ENCODE peak calls at places on chromosomes 2 and 18, in eight cellular contexts. One of them, this sample, is unnamed.

GRCh38 chr2:36343601-36344000 is 12.0 kb upstream of the CRIM1 start:
- DNase-seq in SJSA1: no peak
- DNase-seq in AML-193: no peak
- DNase-seq in Kasumi-1: no peak
- DNase-seq in NB4: no peak
- DNase-seq in GM10248: no peak
- DNase-seq in colonic mucosa: no peak
- DNase-seq in H9: no peak
- DNase-seq in this sample: no peak

GRCh38 chr18:80009661-80010550 is 21.5 kb upstream of the TXNL4A start:
- DNase-seq in SJSA1: peak
- DNase-seq in AML-193: no peak
- DNase-seq in Kasumi-1: no peak
- DNase-seq in NB4: peak
- DNase-seq in GM10248: no peak
- DNase-seq in colonic mucosa: no peak
- DNase-seq in H9: no peak
- DNase-seq in this sample: no peak

GRCh38 chr2:43039376-43040080 is 186.9 kb downstream of the ZFP36L2 start:
- DNase-seq in SJSA1: no peak
- DNase-seq in AML-193: no peak
- DNase-seq in Kasumi-1: no peak
- DNase-seq in NB4: no peak
- DNase-seq in GM10248: no peak
- DNase-seq in colonic mucosa: no peak
- DNase-seq in H9: no peak
- DNase-seq in this sample: no peak

GRCh38 chr2:223563462-223563861 is 38.7 kb downstream of the SCG2 start:
- DNase-seq in SJSA1: peak
- DNase-seq in AML-193: no peak
- DNase-seq in Kasumi-1: no peak
- DNase-seq in NB4: peak
- DNase-seq in GM10248: no peak
- DNase-seq in colonic mucosa: no peak
- DNase-seq in H9: no peak
- DNase-seq in this sample: no peak

GRCh38 chr2:64859208-64860161 is 129.7 kb upstream of the SLC1A4 start:
- DNase-seq in SJSA1: peak
- DNase-seq in AML-193: no peak
- DNase-seq in Kasumi-1: peak
- DNase-seq in NB4: peak
- DNase-seq in GM10248: peak
- DNase-seq in colonic mucosa: peak
- DNase-seq in H9: peak
- DNase-seq in this sample: peak

GRCh38 chr2:199465988-199466703 is 8.4 kb upstream of the SATB2 start:
- DNase-seq in SJSA1: no peak
- DNase-seq in AML-193: no peak
- DNase-seq in Kasumi-1: no peak
- DNase-seq in NB4: no peak
- DNase-seq in GM10248: no peak
- DNase-seq in colonic mucosa: peak
- DNase-seq in H9: peak
- DNase-seq in this sample: no peak

GRCh38 chr2:63791387-63791786 is 50.3 kb upstream of the UGP2 start:
- DNase-seq in SJSA1: no peak
- DNase-seq in AML-193: no peak
- DNase-seq in Kasumi-1: no peak
- DNase-seq in NB4: no peak
- DNase-seq in GM10248: no peak
- DNase-seq in colonic mucosa: no peak
- DNase-seq in H9: no peak
- DNase-seq in this sample: no peak

GRCh38 chr2:129798301-129798581 is 181.2 kb upstream of the RAB6C start:
- DNase-seq in SJSA1: no peak
- DNase-seq in AML-193: no peak
- DNase-seq in Kasumi-1: no peak
- DNase-seq in NB4: no peak
- DNase-seq in GM10248: no peak
- DNase-seq in colonic mucosa: no peak
- DNase-seq in H9: peak
- DNase-seq in this sample: no peak

GRCh38 chr2:96875498-96876035 is 5.7 kb upstream of the SEMA4C start:
- DNase-seq in SJSA1: no peak
- DNase-seq in AML-193: no peak
- DNase-seq in Kasumi-1: no peak
- DNase-seq in NB4: no peak
- DNase-seq in GM10248: no peak
- DNase-seq in colonic mucosa: no peak
- DNase-seq in H9: no peak
- DNase-seq in this sample: no peak

GRCh38 chr2:120388222-120389035 is 42.5 kb downstream of the INHBB start:
- DNase-seq in SJSA1: no peak
- DNase-seq in AML-193: no peak
- DNase-seq in Kasumi-1: no peak
- DNase-seq in NB4: no peak
- DNase-seq in GM10248: no peak
- DNase-seq in colonic mucosa: no peak
- DNase-seq in H9: peak
- DNase-seq in this sample: no peak

GRCh38 chr2:37026050-37026449 is 58.1 kb downstream of the HEATR5B start:
- DNase-seq in SJSA1: no peak
- DNase-seq in AML-193: no peak
- DNase-seq in Kasumi-1: peak
- DNase-seq in NB4: peak
- DNase-seq in GM10248: no peak
- DNase-seq in colonic mucosa: no peak
- DNase-seq in H9: peak
- DNase-seq in this sample: peak

GRCh38 chr2:55137024-55137958 is 87.0 kb upstream of the RTN4 start:
- DNase-seq in SJSA1: no peak
- DNase-seq in AML-193: peak
- DNase-seq in Kasumi-1: peak
- DNase-seq in NB4: no peak
- DNase-seq in GM10248: no peak
- DNase-seq in colonic mucosa: peak
- DNase-seq in H9: peak
- DNase-seq in this sample: peak

GRCh38 chr2:150259746-150260145 is 227.7 kb downstream of the RND3 start:
- DNase-seq in SJSA1: no peak
- DNase-seq in AML-193: no peak
- DNase-seq in Kasumi-1: no peak
- DNase-seq in NB4: no peak
- DNase-seq in GM10248: no peak
- DNase-seq in colonic mucosa: no peak
- DNase-seq in H9: no peak
- DNase-seq in this sample: no peak

GRCh38 chr2:195648780-195649179 is 8.2 kb upstream of the SLC39A10 start:
- DNase-seq in SJSA1: no peak
- DNase-seq in AML-193: peak
- DNase-seq in Kasumi-1: no peak
- DNase-seq in NB4: peak
- DNase-seq in GM10248: no peak
- DNase-seq in colonic mucosa: no peak
- DNase-seq in H9: no peak
- DNase-seq in this sample: peak

GRCh38 chr2:41869542-41870256 is 178.1 kb upstream of the PKDCC start:
- DNase-seq in SJSA1: peak
- DNase-seq in AML-193: no peak
- DNase-seq in Kasumi-1: peak
- DNase-seq in NB4: peak
- DNase-seq in GM10248: peak
- DNase-seq in colonic mucosa: peak
- DNase-seq in H9: peak
- DNase-seq in this sample: peak

GRCh38 chr2:116517936-116518335 is 1296.6 kb upstream of the DDX18 start:
- DNase-seq in SJSA1: no peak
- DNase-seq in AML-193: no peak
- DNase-seq in Kasumi-1: no peak
- DNase-seq in NB4: no peak
- DNase-seq in GM10248: no peak
- DNase-seq in colonic mucosa: no peak
- DNase-seq in H9: no peak
- DNase-seq in this sample: no peak

GRCh38 chr18:22347624-22348511 is 69.8 kb downstream of the CTAGE1 start:
- DNase-seq in SJSA1: peak
- DNase-seq in AML-193: no peak
- DNase-seq in Kasumi-1: no peak
- DNase-seq in NB4: no peak
- DNase-seq in GM10248: no peak
- DNase-seq in colonic mucosa: peak
- DNase-seq in H9: peak
- DNase-seq in this sample: peak

GRCh38 chr2:183035954-183036669 is 2.1 kb downstream of the NCKAP1 start:
- DNase-seq in SJSA1: peak
- DNase-seq in AML-193: peak
- DNase-seq in Kasumi-1: peak
- DNase-seq in NB4: peak
- DNase-seq in GM10248: peak
- DNase-seq in colonic mucosa: no peak
- DNase-seq in H9: no peak
- DNase-seq in this sample: peak

GRCh38 chr18:51135361-51135760 is 62.1 kb downstream of the MEX3C start:
- DNase-seq in SJSA1: no peak
- DNase-seq in AML-193: no peak
- DNase-seq in Kasumi-1: no peak
- DNase-seq in NB4: no peak
- DNase-seq in GM10248: no peak
- DNase-seq in colonic mucosa: no peak
- DNase-seq in H9: no peak
- DNase-seq in this sample: no peak

GRCh38 chr2:197383825-197384224 is 51.0 kb downstream of the SF3B1 start:
- DNase-seq in SJSA1: no peak
- DNase-seq in AML-193: no peak
- DNase-seq in Kasumi-1: peak
- DNase-seq in NB4: peak
- DNase-seq in GM10248: no peak
- DNase-seq in colonic mucosa: no peak
- DNase-seq in H9: no peak
- DNase-seq in this sample: no peak

This sample was measured in KBM-7.